ENCODE peak calls at places on chromosomes 13 and 19, in five cellular contexts. One of them, this sample, is unnamed.

GRCh38 chr13:86892330-86892729 is 778.8 kb upstream of the SLITRK5 start:
- DNase-seq in AG04449: no peak
- DNase-seq in lower lobe of right lung: no peak
- DNase-seq in Peyer's patch: no peak
- DNase-seq in astrocyte of the cerebellum: no peak
- DNase-seq in this sample: no peak

GRCh38 chr13:43988302-43988701 is 108.6 kb downstream of the LACC1 start:
- DNase-seq in AG04449: no peak
- DNase-seq in lower lobe of right lung: no peak
- DNase-seq in astrocyte of the cerebellum: no peak
- DNase-seq in Peyer's patch: no peak
- DNase-seq in this sample: no peak

GRCh38 chr13:30026093-30026492 is 175.7 kb upstream of the UBL3 start:
- DNase-seq in astrocyte of the cerebellum: no peak
- DNase-seq in AG04449: no peak
- DNase-seq in Peyer's patch: no peak
- DNase-seq in lower lobe of right lung: no peak
- DNase-seq in this sample: no peak

GRCh38 chr13:90305796-90306195 is 1041.7 kb upstream of the MIR17HG start:
- DNase-seq in AG04449: no peak
- DNase-seq in astrocyte of the cerebellum: no peak
- DNase-seq in lower lobe of right lung: no peak
- DNase-seq in Peyer's patch: no peak
- DNase-seq in this sample: no peak

GRCh38 chr19:49816616-49817015 is 1.5 kb upstream of the MED25 start:
- DNase-seq in lower lobe of right lung: peak
- DNase-seq in Peyer's patch: no peak
- DNase-seq in astrocyte of the cerebellum: no peak
- DNase-seq in AG04449: no peak
- DNase-seq in this sample: no peak

GRCh38 chr13:78593652-78594494 is 9.5 kb downstream of the POU4F1 start:
- DNase-seq in astrocyte of the cerebellum: no peak
- DNase-seq in AG04449: no peak
- DNase-seq in Peyer's patch: no peak
- DNase-seq in lower lobe of right lung: no peak
- DNase-seq in this sample: no peak

GRCh38 chr19:5321851-5322681 is 18.5 kb downstream of the PTPRS start:
- DNase-seq in AG04449: no peak
- DNase-seq in Peyer's patch: no peak
- DNase-seq in astrocyte of the cerebellum: no peak
- DNase-seq in lower lobe of right lung: no peak
- DNase-seq in this sample: no peak

GRCh38 chr19:2550431-2551171 is 74.7 kb downstream of the GADD45B start:
- DNase-seq in astrocyte of the cerebellum: no peak
- DNase-seq in lower lobe of right lung: peak
- DNase-seq in Peyer's patch: peak
- DNase-seq in AG04449: no peak
- DNase-seq in this sample: no peak

GRCh38 chr19:42023121-42023942 is 29.3 kb upstream of the ATP1A3 start:
- DNase-seq in AG04449: no peak
- DNase-seq in astrocyte of the cerebellum: no peak
- DNase-seq in lower lobe of right lung: no peak
- DNase-seq in Peyer's patch: no peak
- DNase-seq in this sample: no peak

GRCh38 chr19:46295401-46296308 is 1.2 kb upstream of the HIF3A start:
- DNase-seq in AG04449: no peak
- DNase-seq in Peyer's patch: no peak
- DNase-seq in astrocyte of the cerebellum: no peak
- DNase-seq in lower lobe of right lung: no peak
- DNase-seq in this sample: no peak

GRCh38 chr13:39210961-39211534 is 172.8 kb downstream of the NHLRC3 start:
- DNase-seq in AG04449: no peak
- DNase-seq in Peyer's patch: no peak
- DNase-seq in astrocyte of the cerebellum: no peak
- DNase-seq in lower lobe of right lung: no peak
- DNase-seq in this sample: no peak

GRCh38 chr19:41409288-41409687 is 11.7 kb downstream of the BCKDHA start:
- DNase-seq in Peyer's patch: no peak
- DNase-seq in lower lobe of right lung: peak
- DNase-seq in astrocyte of the cerebellum: no peak
- DNase-seq in AG04449: no peak
- DNase-seq in this sample: peak

GRCh38 chr19:58491393-58491792 is 15.2 kb downstream of the ZNF446 start:
- DNase-seq in AG04449: no peak
- DNase-seq in Peyer's patch: no peak
- DNase-seq in astrocyte of the cerebellum: no peak
- DNase-seq in lower lobe of right lung: no peak
- DNase-seq in this sample: no peak

GRCh38 chr13:104442541-104442940 is 1376.3 kb upstream of the SLC10A2 start:
- DNase-seq in Peyer's patch: no peak
- DNase-seq in lower lobe of right lung: no peak
- DNase-seq in astrocyte of the cerebellum: no peak
- DNase-seq in AG04449: no peak
- DNase-seq in this sample: peak

GRCh38 chr13:62544928-62545327 is 1129.3 kb upstream of the PCDH20 start:
- DNase-seq in astrocyte of the cerebellum: no peak
- DNase-seq in lower lobe of right lung: no peak
- DNase-seq in AG04449: no peak
- DNase-seq in Peyer's patch: no peak
- DNase-seq in this sample: no peak

GRCh38 chr13:101530293-101530692 is 77.8 kb downstream of the ITGBL1 start:
- DNase-seq in astrocyte of the cerebellum: peak
- DNase-seq in lower lobe of right lung: no peak
- DNase-seq in AG04449: no peak
- DNase-seq in Peyer's patch: no peak
- DNase-seq in this sample: no peak

GRCh38 chr19:6800991-6801396 is 28.5 kb downstream of the VAV1 start:
- DNase-seq in lower lobe of right lung: no peak
- DNase-seq in AG04449: peak
- DNase-seq in astrocyte of the cerebellum: peak
- DNase-seq in Peyer's patch: no peak
- DNase-seq in this sample: peak

GRCh38 chr13:97339019-97339988 is 94.7 kb upstream of the RAP2A start:
- DNase-seq in astrocyte of the cerebellum: peak
- DNase-seq in AG04449: peak
- DNase-seq in lower lobe of right lung: no peak
- DNase-seq in Peyer's patch: no peak
- DNase-seq in this sample: no peak

GRCh38 chr13:77507931-77508776 is 27.4 kb upstream of the SCEL start:
- DNase-seq in AG04449: no peak
- DNase-seq in astrocyte of the cerebellum: peak
- DNase-seq in lower lobe of right lung: no peak
- DNase-seq in Peyer's patch: no peak
- DNase-seq in this sample: no peak

GRCh38 chr13:94968040-94968756 is 255.9 kb upstream of the SOX21 start:
- DNase-seq in AG04449: no peak
- DNase-seq in Peyer's patch: no peak
- DNase-seq in lower lobe of right lung: no peak
- DNase-seq in astrocyte of the cerebellum: no peak
- DNase-seq in this sample: no peak

GRCh38 chr19:10061717-10062310 is 24.3 kb upstream of the SHFL start:
- DNase-seq in Peyer's patch: no peak
- DNase-seq in AG04449: no peak
- DNase-seq in astrocyte of the cerebellum: no peak
- DNase-seq in lower lobe of right lung: no peak
- DNase-seq in this sample: no peak
- H3K4me3 ChIP-seq in Peyer's patch: no peak
- H3K4me3 ChIP-seq in AG04449: no peak
- H3K4me3 ChIP-seq in astrocyte of the cerebellum: no peak
- H3K4me3 ChIP-seq in lower lobe of right lung: no peak
- H3K4me3 ChIP-seq in this sample: no peak

GRCh38 chr19:574658-575526 is 2.5 kb downstream of the BSG start:
- DNase-seq in lower lobe of right lung: no peak
- DNase-seq in astrocyte of the cerebellum: no peak
- DNase-seq in Peyer's patch: no peak
- DNase-seq in AG04449: no peak
- DNase-seq in this sample: no peak

GRCh38 chr19:577439-578392 is 5.3 kb downstream of the BSG start:
- DNase-seq in AG04449: no peak
- DNase-seq in Peyer's patch: no peak
- DNase-seq in lower lobe of right lung: no peak
- DNase-seq in astrocyte of the cerebellum: no peak
- DNase-seq in this sample: no peak

GRCh38 chr19:579111-579841 is 6.9 kb downstream of the BSG start:
- DNase-seq in astrocyte of the cerebellum: no peak
- DNase-seq in lower lobe of right lung: no peak
- DNase-seq in AG04449: no peak
- DNase-seq in Peyer's patch: no peak
- DNase-seq in this sample: no peak

GRCh38 chr19:575527-576506 is 3.4 kb downstream of the BSG start:
- DNase-seq in AG04449: no peak
- DNase-seq in lower lobe of right lung: no peak
- DNase-seq in astrocyte of the cerebellum: no peak
- DNase-seq in Peyer's patch: no peak
- DNase-seq in this sample: no peak

GRCh38 chr19:576768-577438 is 4.5 kb downstream of the BSG start:
- DNase-seq in Peyer's patch: no peak
- DNase-seq in AG04449: no peak
- DNase-seq in lower lobe of right lung: no peak
- DNase-seq in astrocyte of the cerebellum: no peak
- DNase-seq in this sample: no peak
- H3K4me3 ChIP-seq in Peyer's patch: no peak
- H3K4me3 ChIP-seq in AG04449: no peak
- H3K4me3 ChIP-seq in lower lobe of right lung: no peak
- H3K4me3 ChIP-seq in astrocyte of the cerebellum: no peak
- H3K4me3 ChIP-seq in this sample: no peak

GRCh38 chr19:52336976-52337375 is 933 bp downstream of the ZNF610 start:
- DNase-seq in lower lobe of right lung: no peak
- DNase-seq in AG04449: no peak
- DNase-seq in Peyer's patch: no peak
- DNase-seq in astrocyte of the cerebellum: no peak
- DNase-seq in this sample: no peak
- H3K4me3 ChIP-seq in lower lobe of right lung: peak
- H3K4me3 ChIP-seq in AG04449: peak
- H3K4me3 ChIP-seq in Peyer's patch: peak
- H3K4me3 ChIP-seq in astrocyte of the cerebellum: peak
- H3K4me3 ChIP-seq in this sample: peak

GRCh38 chr19:10911579-10912363 is 16.7 kb downstream of the YIPF2 start:
- DNase-seq in lower lobe of right lung: no peak
- DNase-seq in astrocyte of the cerebellum: no peak
- DNase-seq in Peyer's patch: no peak
- DNase-seq in AG04449: no peak
- DNase-seq in this sample: no peak

GRCh38 chr19:10913716-10914340 is 14.6 kb downstream of the YIPF2 start:
- DNase-seq in astrocyte of the cerebellum: no peak
- DNase-seq in lower lobe of right lung: no peak
- DNase-seq in AG04449: no peak
- DNase-seq in Peyer's patch: no peak
- DNase-seq in this sample: no peak

GRCh38 chr19:10912619-10913018 is 15.8 kb downstream of the YIPF2 start:
- DNase-seq in lower lobe of right lung: no peak
- DNase-seq in AG04449: no peak
- DNase-seq in astrocyte of the cerebellum: no peak
- DNase-seq in Peyer's patch: no peak
- DNase-seq in this sample: no peak

GRCh38 chr19:10907925-10908324 is 20.5 kb downstream of the YIPF2 start:
- DNase-seq in AG04449: no peak
- DNase-seq in astrocyte of the cerebellum: no peak
- DNase-seq in Peyer's patch: no peak
- DNase-seq in lower lobe of right lung: no peak
- DNase-seq in this sample: no peak

DNA sequence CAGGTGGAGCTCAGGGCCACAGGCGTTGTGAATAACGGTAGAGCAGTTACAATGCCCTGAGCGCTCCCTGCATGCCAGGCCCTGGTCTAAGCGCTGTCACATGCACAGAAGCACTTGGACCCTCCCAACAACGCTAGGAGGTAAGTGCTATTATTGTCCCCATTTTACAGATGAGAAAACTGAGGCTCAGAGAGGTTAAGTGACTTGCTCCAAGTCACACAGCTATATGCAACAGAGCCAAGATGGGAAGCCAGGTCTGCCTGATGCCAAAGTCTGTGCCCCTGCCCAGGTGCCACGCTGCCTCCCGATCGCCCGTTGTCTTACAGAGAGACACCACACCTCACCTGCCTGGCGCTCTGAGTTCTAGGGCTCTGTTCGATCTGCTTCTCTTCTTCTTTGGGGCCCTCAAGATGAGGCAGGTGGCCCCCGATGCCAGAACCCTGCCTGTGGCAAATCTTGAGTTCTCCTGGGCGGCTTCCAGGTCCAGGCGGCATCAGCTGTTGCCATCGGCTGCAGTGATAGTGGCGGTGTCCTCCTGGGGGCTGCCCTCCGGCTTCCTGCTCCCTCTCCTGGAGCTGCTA is 20.0 kb downstream of the YIPF2 start:
- DNase-seq in Peyer's patch: no peak
- DNase-seq in astrocyte of the cerebellum: no peak
- DNase-seq in lower lobe of right lung: no peak
- DNase-seq in AG04449: no peak
- DNase-seq in this sample: no peak
- H3K4me3 ChIP-seq in Peyer's patch: no peak
- H3K4me3 ChIP-seq in astrocyte of the cerebellum: no peak
- H3K4me3 ChIP-seq in lower lobe of right lung: no peak
- H3K4me3 ChIP-seq in AG04449: no peak
- H3K4me3 ChIP-seq in this sample: no peak

DNA sequence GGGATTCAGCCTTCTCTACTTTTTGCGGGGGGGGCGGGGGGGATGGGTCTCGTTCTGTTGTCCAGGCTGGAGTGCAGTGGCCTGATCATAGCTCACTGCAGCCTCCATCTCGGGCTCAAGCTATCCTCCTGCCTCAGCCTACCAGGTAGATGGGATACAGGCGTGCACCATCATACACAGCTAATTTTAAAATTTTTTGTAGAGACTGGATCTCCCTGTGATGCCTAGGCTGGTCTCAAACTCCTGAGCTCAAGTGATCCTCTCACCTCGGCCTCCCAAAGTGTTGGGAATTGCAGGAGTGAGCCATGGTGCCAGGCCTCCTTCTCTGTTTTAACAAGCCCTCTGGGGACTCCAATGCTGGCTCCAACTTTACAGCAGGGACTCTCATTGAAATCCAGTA is 569 bp upstream of the ZNF792 start:
- DNase-seq in AG04449: no peak
- DNase-seq in lower lobe of right lung: no peak
- DNase-seq in astrocyte of the cerebellum: no peak
- DNase-seq in Peyer's patch: no peak
- DNase-seq in this sample: no peak
- H3K4me3 ChIP-seq in AG04449: peak
- H3K4me3 ChIP-seq in lower lobe of right lung: peak
- H3K4me3 ChIP-seq in astrocyte of the cerebellum: no peak
- H3K4me3 ChIP-seq in Peyer's patch: no peak
- H3K4me3 ChIP-seq in this sample: no peak